ENCODE peak calls at places on chromosomes 13 and 19, in six cellular contexts. R is aorta, L is IMR-90, T is spleen, M is pancreas, A is thoracic aorta. H is an unnamed sample.
A peak's percentile ranks its signal among the peaks of the same experiment; 100 is the strongest.

GRCh38 chr13:55576389-55576788 is 1564.3 kb upstream of the PRR20A start:
- DNase-seq in T (no peak), A (no peak), R (no peak), M (no peak), L (no peak), H (no peak)

GRCh38 chr19:13934785-13935109 is 3.5 kb downstream of the PODNL1 start:
- DNase-seq in R (no peak), A (no peak), T (no peak), L (no peak), M (no peak), H (no peak)

GRCh38 chr13:79435549-79435948 is 29.5 kb upstream of the RBM26 start:
- DNase-seq in T (no peak), M (no peak), A (no peak), L (peak; percentile 68), R (no peak), H (no peak)

GRCh38 chr13:28741080-28741479 is 22.3 kb upstream of the SLC46A3 start:
- DNase-seq in L (peak; percentile 46), M (no peak), R (no peak), T (no peak), A (no peak), H (peak; percentile 64)

GRCh38 chr19:28239270-28239669 is 973.7 kb downstream of the UQCRFS1 start:
- DNase-seq in T (no peak), R (no peak), A (no peak), L (no peak), M (no peak), H (no peak)

GRCh38 chr13:45368571-45368970 is 27.6 kb upstream of the TPT1 start:
- DNase-seq in A (no peak), T (no peak), M (no peak), R (no peak), L (peak; percentile 15), H (no peak)

GRCh38 chr19:48123907-48124675 is 13.5 kb upstream of the PLA2G4C start:
- DNase-seq in R (no peak), A (no peak), T (no peak), L (peak; percentile 73), M (no peak), H (no peak)

GRCh38 chr19:48553676-48554384 is 1.9 kb downstream of the SULT2B1 start:
- DNase-seq in L (peak; percentile 86), A (no peak), M (peak; percentile 57), R (no peak), T (no peak), H (no peak)

GRCh38 chr19:45772130-45772880 is 3.3 kb upstream of the SIX5 start:
- DNase-seq in M (peak; percentile 81), L (no peak), R (no peak), A (no peak), T (no peak), H (no peak)

GRCh38 chr13:112670118-112670517 is 19.7 kb upstream of the ATP11A start:
- DNase-seq in L (no peak), T (no peak), M (no peak), A (no peak), R (no peak), H (no peak)

GRCh38 chr13:97043302-97043701 is 49.0 kb upstream of the OXGR1 start:
- DNase-seq in M (no peak), L (no peak), R (no peak), T (no peak), A (no peak), H (no peak)

GRCh38 chr19:47028372-47028672 is 8.7 kb downstream of the NPAS1 start:
- DNase-seq in A (no peak), L (no peak), M (no peak), R (no peak), T (no peak), H (no peak)

GRCh38 chr19:3932931-3933810 is at the start of gene NMRK2:
- DNase-seq in T (no peak), A (no peak), L (no peak), M (no peak), R (no peak), H (no peak)

GRCh38 chr19:4140237-4140711 is 13.2 kb upstream of the CREB3L3 start:
- DNase-seq in T (peak; percentile 77), A (no peak), L (peak; percentile 72), R (no peak), M (no peak), H (no peak)

GRCh38 chr19:35782589-35782988 is 7.2 kb downstream of the ARHGAP33 start:
- DNase-seq in L (no peak), R (no peak), A (no peak), M (no peak), T (no peak), H (no peak)

GRCh38 chr19:30815889-30816580 is 443.9 kb downstream of the ZNF536 start:
- DNase-seq in R (no peak), M (no peak), T (no peak), L (no peak), A (no peak), H (no peak)

GRCh38 chr13:94707400-94708021 is 4.8 kb downstream of the SOX21 start:
- DNase-seq in M (no peak), T (no peak), A (no peak), R (no peak), L (no peak), H (no peak)

GRCh38 chr13:32323912-32324311 is 8.6 kb downstream of the BRCA2 start:
- DNase-seq in T (no peak), R (no peak), M (no peak), A (no peak), L (peak; percentile 78), H (no peak)

GRCh38 chr19:42693760-42694350 is 46.4 kb downstream of the PSG3 start:
- DNase-seq in A (no peak), R (no peak), L (peak; percentile 46), T (no peak), M (no peak), H (no peak)

GRCh38 chr19:14139944-14140343 is 3.6 kb upstream of the ASF1B start:
- DNase-seq in R (no peak), L (no peak), M (no peak), A (no peak), T (no peak), H (no peak)

GRCh38 chr19:18915639-18916038 is 3.5 kb downstream of the COPE start:
- DNase-seq in A (no peak), R (no peak), M (no peak), T (peak; percentile 84), L (peak; percentile 30), H (no peak)

GRCh38 chr19:47445937-47446402 is 25.7 kb downstream of the SLC8A2 start:
- DNase-seq in M (peak; percentile 75), R (peak; percentile 65), L (no peak), A (no peak), T (peak; percentile 92), H (no peak)

GRCh38 chr13:25733061-25733491 is 318.7 kb downstream of the SHISA2 start:
- DNase-seq in M (no peak), L (no peak), A (no peak), R (no peak), T (no peak), H (no peak)

GRCh38 chr19:18191640-18192062 is 1.4 kb upstream of the MPV17L2 start:
- DNase-seq in T (peak; percentile 76), L (no peak), A (no peak), M (no peak), R (no peak), H (no peak)

DNA sequence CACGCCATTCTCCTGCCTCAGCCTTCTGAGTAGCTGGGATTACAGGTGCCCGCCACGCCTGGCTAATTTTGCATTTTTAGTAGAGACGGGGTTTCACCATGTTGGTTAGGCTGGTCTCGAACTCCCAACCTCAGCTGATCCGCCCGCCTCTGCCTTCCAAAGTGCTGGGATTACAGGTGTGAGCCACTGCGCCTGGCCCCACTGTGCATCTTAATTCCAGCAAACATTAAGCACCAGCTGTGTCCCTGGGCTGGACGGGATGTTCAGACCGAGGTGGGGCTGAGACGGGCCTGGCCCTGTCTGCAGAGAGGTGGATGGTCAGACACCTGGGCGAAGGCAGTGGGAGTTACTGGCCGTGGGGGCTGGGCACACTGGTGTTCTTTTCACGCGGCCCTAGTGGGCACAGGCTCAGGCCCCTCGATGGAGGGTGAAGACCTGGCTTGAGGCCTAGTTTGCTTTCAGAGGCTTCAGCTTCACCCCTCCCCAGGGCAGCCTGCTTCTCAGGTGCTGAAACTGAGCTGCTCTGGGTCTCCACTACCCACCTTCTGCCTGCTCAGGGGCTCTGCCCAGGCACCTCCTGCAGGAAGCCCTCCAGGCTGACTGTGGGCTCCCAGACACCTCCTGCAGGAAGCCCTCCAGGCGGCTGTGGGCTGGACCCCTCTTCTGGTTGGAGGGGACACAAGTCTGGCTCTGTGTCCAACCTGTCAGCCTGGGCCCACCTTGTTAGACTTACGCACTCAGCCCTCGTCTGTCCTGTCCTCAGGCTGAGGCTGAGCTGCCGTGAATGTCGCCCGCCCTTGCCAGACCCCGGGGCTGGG is 21.0 kb downstream of the PALM start:
- DNase-seq in T (no peak), A (no peak), R (no peak), L (no peak), M (no peak), H (no peak)
- H3K4me1 ChIP-seq in T (peaks cover 3% of the 10 kb centered on the region), A (no peaks in the 10 kb centered on the region), R (no peaks in the 10 kb centered on the region), L (no peaks in the 10 kb centered on the region), M (no peaks in the 10 kb centered on the region), H (no peaks in the 10 kb centered on the region)

GRCh38 chr13:59865398-59865797 is 298.3 kb downstream of the DIAPH3 start:
- DNase-seq in M (no peak), R (no peak), L (peak; percentile 5), T (no peak), A (no peak), H (no peak)
- H3K4me1 ChIP-seq in M (no peaks in the 10 kb centered on the region), R (no peaks in the 10 kb centered on the region), L (no peaks in the 10 kb centered on the region), T (no peaks in the 10 kb centered on the region), A (peaks cover 11% of the 10 kb centered on the region), H (no peaks in the 10 kb centered on the region)

DNA sequence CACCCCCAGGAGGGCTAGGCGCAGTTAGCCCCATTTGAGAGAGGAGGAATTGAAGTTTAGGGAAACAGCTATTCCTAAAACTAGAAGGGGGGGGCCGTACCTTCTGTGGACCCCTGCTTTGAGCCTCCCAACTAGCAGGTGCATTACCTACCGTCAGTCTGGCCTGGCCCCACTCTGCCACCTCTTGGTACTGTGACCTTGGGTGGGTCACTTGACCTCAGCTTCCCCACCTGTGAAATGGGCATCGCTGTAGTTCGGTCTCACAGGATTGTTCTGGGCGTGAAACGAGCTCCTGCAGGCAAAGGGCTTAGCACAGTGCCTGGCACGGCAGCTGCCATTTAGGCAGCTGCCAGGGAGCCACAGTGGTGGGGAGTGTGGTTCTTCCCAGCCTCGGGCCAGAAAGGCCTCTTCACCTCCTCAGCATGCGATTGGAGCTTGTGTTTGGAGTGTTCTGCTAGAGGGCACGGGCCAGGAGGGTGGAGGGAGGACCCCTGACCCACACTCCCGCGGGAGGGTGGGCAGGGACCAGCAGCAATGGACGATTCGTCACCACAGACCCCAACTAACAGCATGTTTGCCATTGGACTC is 32.0 kb downstream of the CAPN12 start:
- DNase-seq in T (no peak), A (no peak), M (no peak), L (no peak), R (no peak), H (no peak)
- H3K4me1 ChIP-seq in T (peaks cover 51% of the 10 kb centered on the region), A (peaks cover 86% of the 10 kb centered on the region), M (peaks cover 24% of the 10 kb centered on the region), L (peaks cover 43% of the 10 kb centered on the region), R (no peaks in the 10 kb centered on the region), H (peaks cover 61% of the 10 kb centered on the region)

DNA sequence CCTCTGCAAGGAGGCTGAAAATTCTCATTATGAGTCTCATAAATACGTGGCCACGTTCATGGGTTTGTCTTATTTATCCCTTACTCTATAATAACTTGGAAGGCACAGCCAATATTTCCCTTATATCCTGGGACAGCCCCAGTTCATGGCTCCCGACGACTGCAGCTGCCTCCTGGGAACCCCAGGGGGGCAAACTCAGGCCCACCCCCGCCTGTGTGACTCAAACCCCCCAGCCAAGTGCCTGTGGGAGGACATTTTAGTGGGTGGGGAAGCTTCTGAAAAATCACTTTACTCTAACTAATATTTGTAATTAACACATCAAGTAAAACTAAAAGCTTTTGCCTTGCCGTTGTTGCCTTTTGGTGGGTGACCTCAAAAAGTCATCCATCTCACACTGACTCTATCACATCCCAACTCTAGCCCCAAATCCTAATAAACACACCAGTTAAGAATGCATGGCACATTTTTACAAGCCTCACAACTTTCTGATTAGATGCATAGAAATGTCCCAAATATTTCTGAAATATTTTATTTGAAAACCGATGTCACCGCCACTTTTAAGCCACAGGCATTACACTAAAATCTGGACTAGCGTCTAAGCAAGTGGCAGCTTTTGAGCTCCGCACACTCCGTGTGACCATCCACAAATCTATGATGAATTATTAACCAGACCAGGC is 14.2 kb downstream of the RASA3 start:
- DNase-seq in R (peak; percentile 29), A (no peak), M (peak; percentile 24), L (no peak), T (peak; percentile 28), H (no peak)
- H3K4me1 ChIP-seq in R (no peaks in the 10 kb centered on the region), A (peaks cover 26% of the 10 kb centered on the region), M (peaks cover 12% of the 10 kb centered on the region), L (peaks cover 41% of the 10 kb centered on the region), T (peaks cover 55% of the 10 kb centered on the region), H (peaks cover 50% of the 10 kb centered on the region)

H was measured in vagina.